ENCODE peak calls at places on chromosomes 4 and X, in seven cellular contexts. One of them, this sample, is unnamed.

GRCh38 chr4:15914736-15915135 is 23.8 kb downstream of the FGFBP1 start:
- DNase-seq in NCI-H1092 treated with DMSO at 0.1 percent for 48 hours: no peak
- DNase-seq in cardiac fibroblast: no peak
- DNase-seq in H4: no peak
- DNase-seq in neural crest cell: no peak
- DNase-seq in esophagus squamous epithelium: no peak
- DNase-seq in M059J: no peak
- DNase-seq in this sample: no peak

GRCh38 chrX:102995316-102995715 is 58.2 kb downstream of the RAB40AL start:
- DNase-seq in NCI-H1092 treated with DMSO at 0.1 percent for 48 hours: no peak
- DNase-seq in cardiac fibroblast: no peak
- DNase-seq in H4: no peak
- DNase-seq in neural crest cell: no peak
- DNase-seq in esophagus squamous epithelium: no peak
- DNase-seq in M059J: peak; percentile 35
- DNase-seq in this sample: no peak

GRCh38 chr4:125714845-125715244 is 400.1 kb downstream of the FAT4 start:
- DNase-seq in NCI-H1092 treated with DMSO at 0.1 percent for 48 hours: no peak
- DNase-seq in cardiac fibroblast: no peak
- DNase-seq in H4: no peak
- DNase-seq in neural crest cell: no peak
- DNase-seq in esophagus squamous epithelium: no peak
- DNase-seq in M059J: no peak
- DNase-seq in this sample: no peak

GRCh38 chr4:151198748-151199147 is 78.2 kb upstream of the PRSS48 start:
- DNase-seq in NCI-H1092 treated with DMSO at 0.1 percent for 48 hours: no peak
- DNase-seq in cardiac fibroblast: peak; percentile 69
- DNase-seq in H4: no peak
- DNase-seq in neural crest cell: no peak
- DNase-seq in esophagus squamous epithelium: no peak
- DNase-seq in M059J: no peak
- DNase-seq in this sample: no peak

GRCh38 chr4:74874785-74875367 is 58.0 kb upstream of the PARM1 start:
- DNase-seq in NCI-H1092 treated with DMSO at 0.1 percent for 48 hours: peak; percentile 60
- DNase-seq in cardiac fibroblast: peak; percentile 90
- DNase-seq in H4: peak; percentile 90
- DNase-seq in neural crest cell: peak; percentile 3
- DNase-seq in esophagus squamous epithelium: no peak
- DNase-seq in M059J: peak; percentile 62
- DNase-seq in this sample: peak; percentile 72

GRCh38 chrX:15749642-15750610 is 11.9 kb downstream of the CA5B start:
- DNase-seq in NCI-H1092 treated with DMSO at 0.1 percent for 48 hours: no peak
- DNase-seq in cardiac fibroblast: no peak
- DNase-seq in H4: peak; percentile 7
- DNase-seq in neural crest cell: no peak
- DNase-seq in esophagus squamous epithelium: no peak
- DNase-seq in M059J: peak; percentile 69
- DNase-seq in this sample: no peak

GRCh38 chr4:121720109-121720508 is 23.3 kb upstream of the ANXA5 start:
- DNase-seq in NCI-H1092 treated with DMSO at 0.1 percent for 48 hours: no peak
- DNase-seq in cardiac fibroblast: no peak
- DNase-seq in H4: no peak
- DNase-seq in neural crest cell: no peak
- DNase-seq in esophagus squamous epithelium: no peak
- DNase-seq in M059J: peak; percentile 43
- DNase-seq in this sample: no peak

GRCh38 chr4:146524663-146525062 is 2.9 kb upstream of the SLC10A7 start:
- DNase-seq in NCI-H1092 treated with DMSO at 0.1 percent for 48 hours: no peak
- DNase-seq in cardiac fibroblast: no peak
- DNase-seq in H4: no peak
- DNase-seq in neural crest cell: no peak
- DNase-seq in esophagus squamous epithelium: no peak
- DNase-seq in M059J: no peak
- DNase-seq in this sample: no peak

GRCh38 chr4:127012549-127012948 is 620.2 kb upstream of the INTU start:
- DNase-seq in NCI-H1092 treated with DMSO at 0.1 percent for 48 hours: peak; percentile 24
- DNase-seq in cardiac fibroblast: peak; percentile 3
- DNase-seq in H4: no peak
- DNase-seq in neural crest cell: no peak
- DNase-seq in esophagus squamous epithelium: no peak
- DNase-seq in M059J: peak; percentile 67
- DNase-seq in this sample: no peak

GRCh38 chr4:138681000-138681604 is 334.5 kb upstream of the NOCT start:
- DNase-seq in NCI-H1092 treated with DMSO at 0.1 percent for 48 hours: peak; percentile 72
- DNase-seq in cardiac fibroblast: peak; percentile 79
- DNase-seq in H4: peak; percentile 62
- DNase-seq in neural crest cell: peak; percentile 90
- DNase-seq in esophagus squamous epithelium: peak; percentile 11
- DNase-seq in M059J: peak; percentile 71
- DNase-seq in this sample: peak; percentile 81

GRCh38 chr4:83267121-83267834 is 17.3 kb downstream of the COQ2 start:
- DNase-seq in NCI-H1092 treated with DMSO at 0.1 percent for 48 hours: no peak
- DNase-seq in cardiac fibroblast: peak; percentile 90
- DNase-seq in H4: peak; percentile 74
- DNase-seq in neural crest cell: no peak
- DNase-seq in esophagus squamous epithelium: no peak
- DNase-seq in M059J: peak; percentile 80
- DNase-seq in this sample: no peak

GRCh38 chr4:82898322-82899243 is 2.0 kb upstream of the THAP9 start:
- DNase-seq in NCI-H1092 treated with DMSO at 0.1 percent for 48 hours: no peak
- DNase-seq in cardiac fibroblast: peak; percentile 93
- DNase-seq in H4: peak; percentile 25
- DNase-seq in neural crest cell: no peak
- DNase-seq in esophagus squamous epithelium: no peak
- DNase-seq in M059J: peak; percentile 83
- DNase-seq in this sample: no peak

This sample was measured in retina.